ENCODE peak calls at places on chromosomes 13 and 19, in ten cellular contexts. One of them, this sample, is unnamed.

GRCh38 chr19:31316201-31316951 is 32.9 kb downstream of the TSHZ3 start:
- DNase-seq in nephron progenitor cell: no peak
- DNase-seq in transverse colon: peak
- DNase-seq in frontal cortex: no peak
- DNase-seq in MV-4-11: peak
- DNase-seq in foreskin keratinocyte: no peak
- DNase-seq in naive thymus-derived CD8-positive, alpha-beta T cell: no peak
- DNase-seq in stimulated activated CD4-positive, alpha-beta T cell treated with anti-CD3 and anti-CD28 coated beads, Interleukin-15, amount 100 ng/mL, for 1 hour: no peak
- DNase-seq in esophagus squamous epithelium: no peak
- DNase-seq in ecto neural progenitor cell: no peak
- DNase-seq in this sample: peak

GRCh38 chr13:99045396-99045795 is 67.5 kb upstream of the DOCK9 start:
- DNase-seq in nephron progenitor cell: no peak
- DNase-seq in transverse colon: no peak
- DNase-seq in frontal cortex: no peak
- DNase-seq in MV-4-11: no peak
- DNase-seq in foreskin keratinocyte: no peak
- DNase-seq in naive thymus-derived CD8-positive, alpha-beta T cell: no peak
- DNase-seq in stimulated activated CD4-positive, alpha-beta T cell treated with anti-CD3 and anti-CD28 coated beads, Interleukin-15, amount 100 ng/mL, for 1 hour: no peak
- DNase-seq in esophagus squamous epithelium: no peak
- DNase-seq in ecto neural progenitor cell: no peak
- DNase-seq in this sample: peak

GRCh38 chr19:29260477-29261317 is 47.7 kb upstream of the UQCRFS1 start:
- DNase-seq in nephron progenitor cell: peak
- DNase-seq in transverse colon: no peak
- DNase-seq in frontal cortex: no peak
- DNase-seq in MV-4-11: peak
- DNase-seq in foreskin keratinocyte: no peak
- DNase-seq in naive thymus-derived CD8-positive, alpha-beta T cell: no peak
- DNase-seq in stimulated activated CD4-positive, alpha-beta T cell treated with anti-CD3 and anti-CD28 coated beads, Interleukin-15, amount 100 ng/mL, for 1 hour: no peak
- DNase-seq in esophagus squamous epithelium: no peak
- DNase-seq in ecto neural progenitor cell: peak
- DNase-seq in this sample: peak

GRCh38 chr19:24073807-24074206 is 13.2 kb upstream of the ZNF254 start:
- DNase-seq in nephron progenitor cell: no peak
- DNase-seq in transverse colon: peak
- DNase-seq in frontal cortex: no peak
- DNase-seq in MV-4-11: no peak
- DNase-seq in foreskin keratinocyte: peak
- DNase-seq in naive thymus-derived CD8-positive, alpha-beta T cell: no peak
- DNase-seq in stimulated activated CD4-positive, alpha-beta T cell treated with anti-CD3 and anti-CD28 coated beads, Interleukin-15, amount 100 ng/mL, for 1 hour: no peak
- DNase-seq in esophagus squamous epithelium: no peak
- DNase-seq in ecto neural progenitor cell: no peak
- DNase-seq in this sample: no peak

GRCh38 chr13:27783111-27783510 is 9.2 kb upstream of the GSX1 start:
- DNase-seq in nephron progenitor cell: no peak
- DNase-seq in transverse colon: no peak
- DNase-seq in frontal cortex: no peak
- DNase-seq in MV-4-11: no peak
- DNase-seq in foreskin keratinocyte: peak
- DNase-seq in naive thymus-derived CD8-positive, alpha-beta T cell: no peak
- DNase-seq in stimulated activated CD4-positive, alpha-beta T cell treated with anti-CD3 and anti-CD28 coated beads, Interleukin-15, amount 100 ng/mL, for 1 hour: no peak
- DNase-seq in esophagus squamous epithelium: no peak
- DNase-seq in ecto neural progenitor cell: no peak
- DNase-seq in this sample: peak

GRCh38 chr19:17205237-17206140 is 9.7 kb upstream of the USE1 start:
- DNase-seq in nephron progenitor cell: peak
- DNase-seq in transverse colon: peak
- DNase-seq in frontal cortex: no peak
- DNase-seq in MV-4-11: peak
- DNase-seq in foreskin keratinocyte: peak
- DNase-seq in naive thymus-derived CD8-positive, alpha-beta T cell: peak
- DNase-seq in stimulated activated CD4-positive, alpha-beta T cell treated with anti-CD3 and anti-CD28 coated beads, Interleukin-15, amount 100 ng/mL, for 1 hour: peak
- DNase-seq in esophagus squamous epithelium: no peak
- DNase-seq in ecto neural progenitor cell: peak
- DNase-seq in this sample: peak

GRCh38 chr13:41962994-41963393 is 2.1 kb upstream of the VWA8 start:
- DNase-seq in nephron progenitor cell: no peak
- DNase-seq in transverse colon: no peak
- DNase-seq in frontal cortex: no peak
- DNase-seq in MV-4-11: no peak
- DNase-seq in foreskin keratinocyte: peak
- DNase-seq in naive thymus-derived CD8-positive, alpha-beta T cell: no peak
- DNase-seq in stimulated activated CD4-positive, alpha-beta T cell treated with anti-CD3 and anti-CD28 coated beads, Interleukin-15, amount 100 ng/mL, for 1 hour: no peak
- DNase-seq in esophagus squamous epithelium: no peak
- DNase-seq in ecto neural progenitor cell: no peak
- DNase-seq in this sample: no peak

GRCh38 chr19:15367439-15367838 is 12.1 kb downstream of the AKAP8 start:
- DNase-seq in nephron progenitor cell: no peak
- DNase-seq in transverse colon: no peak
- DNase-seq in frontal cortex: no peak
- DNase-seq in MV-4-11: no peak
- DNase-seq in foreskin keratinocyte: no peak
- DNase-seq in naive thymus-derived CD8-positive, alpha-beta T cell: no peak
- DNase-seq in stimulated activated CD4-positive, alpha-beta T cell treated with anti-CD3 and anti-CD28 coated beads, Interleukin-15, amount 100 ng/mL, for 1 hour: no peak
- DNase-seq in esophagus squamous epithelium: no peak
- DNase-seq in ecto neural progenitor cell: no peak
- DNase-seq in this sample: no peak

GRCh38 chr13:79508224-79508961 is 27.4 kb downstream of the NDFIP2 start:
- DNase-seq in nephron progenitor cell: no peak
- DNase-seq in transverse colon: no peak
- DNase-seq in frontal cortex: no peak
- DNase-seq in MV-4-11: no peak
- DNase-seq in foreskin keratinocyte: peak
- DNase-seq in naive thymus-derived CD8-positive, alpha-beta T cell: no peak
- DNase-seq in stimulated activated CD4-positive, alpha-beta T cell treated with anti-CD3 and anti-CD28 coated beads, Interleukin-15, amount 100 ng/mL, for 1 hour: no peak
- DNase-seq in esophagus squamous epithelium: no peak
- DNase-seq in ecto neural progenitor cell: no peak
- DNase-seq in this sample: no peak

GRCh38 chr19:39352549-39353285 is 10.5 kb downstream of the SAMD4B start:
- DNase-seq in nephron progenitor cell: no peak
- DNase-seq in transverse colon: no peak
- DNase-seq in frontal cortex: no peak
- DNase-seq in MV-4-11: no peak
- DNase-seq in foreskin keratinocyte: no peak
- DNase-seq in naive thymus-derived CD8-positive, alpha-beta T cell: no peak
- DNase-seq in stimulated activated CD4-positive, alpha-beta T cell treated with anti-CD3 and anti-CD28 coated beads, Interleukin-15, amount 100 ng/mL, for 1 hour: no peak
- DNase-seq in esophagus squamous epithelium: no peak
- DNase-seq in ecto neural progenitor cell: no peak
- DNase-seq in this sample: no peak

GRCh38 chr19:33438016-33438671 is 64.6 kb downstream of the CEBPG start:
- DNase-seq in nephron progenitor cell: no peak
- DNase-seq in transverse colon: no peak
- DNase-seq in frontal cortex: no peak
- DNase-seq in MV-4-11: peak
- DNase-seq in foreskin keratinocyte: no peak
- DNase-seq in naive thymus-derived CD8-positive, alpha-beta T cell: no peak
- DNase-seq in stimulated activated CD4-positive, alpha-beta T cell treated with anti-CD3 and anti-CD28 coated beads, Interleukin-15, amount 100 ng/mL, for 1 hour: no peak
- DNase-seq in esophagus squamous epithelium: no peak
- DNase-seq in ecto neural progenitor cell: no peak
- DNase-seq in this sample: peak

GRCh38 chr19:18361646-18362045 is 21.2 kb downstream of the PGPEP1 start:
- DNase-seq in nephron progenitor cell: no peak
- DNase-seq in transverse colon: no peak
- DNase-seq in frontal cortex: no peak
- DNase-seq in MV-4-11: no peak
- DNase-seq in foreskin keratinocyte: no peak
- DNase-seq in naive thymus-derived CD8-positive, alpha-beta T cell: no peak
- DNase-seq in stimulated activated CD4-positive, alpha-beta T cell treated with anti-CD3 and anti-CD28 coated beads, Interleukin-15, amount 100 ng/mL, for 1 hour: no peak
- DNase-seq in esophagus squamous epithelium: no peak
- DNase-seq in ecto neural progenitor cell: no peak
- DNase-seq in this sample: no peak

GRCh38 chr13:114339779-114340534 is 25.7 kb downstream of the CHAMP1 start:
- DNase-seq in nephron progenitor cell: no peak
- DNase-seq in transverse colon: peak
- DNase-seq in frontal cortex: no peak
- DNase-seq in MV-4-11: peak
- DNase-seq in foreskin keratinocyte: peak
- DNase-seq in naive thymus-derived CD8-positive, alpha-beta T cell: peak
- DNase-seq in stimulated activated CD4-positive, alpha-beta T cell treated with anti-CD3 and anti-CD28 coated beads, Interleukin-15, amount 100 ng/mL, for 1 hour: no peak
- DNase-seq in esophagus squamous epithelium: no peak
- DNase-seq in ecto neural progenitor cell: no peak
- DNase-seq in this sample: peak

GRCh38 chr19:5022066-5022860 is 53.4 kb downstream of the KDM4B start:
- DNase-seq in nephron progenitor cell: no peak
- DNase-seq in transverse colon: no peak
- DNase-seq in frontal cortex: no peak
- DNase-seq in MV-4-11: no peak
- DNase-seq in foreskin keratinocyte: no peak
- DNase-seq in naive thymus-derived CD8-positive, alpha-beta T cell: no peak
- DNase-seq in stimulated activated CD4-positive, alpha-beta T cell treated with anti-CD3 and anti-CD28 coated beads, Interleukin-15, amount 100 ng/mL, for 1 hour: no peak
- DNase-seq in esophagus squamous epithelium: no peak
- DNase-seq in ecto neural progenitor cell: no peak
- DNase-seq in this sample: no peak

GRCh38 chr13:106159295-106160195 is 375.9 kb downstream of the EFNB2 start:
- DNase-seq in nephron progenitor cell: no peak
- DNase-seq in transverse colon: no peak
- DNase-seq in frontal cortex: no peak
- DNase-seq in MV-4-11: no peak
- DNase-seq in foreskin keratinocyte: no peak
- DNase-seq in naive thymus-derived CD8-positive, alpha-beta T cell: no peak
- DNase-seq in stimulated activated CD4-positive, alpha-beta T cell treated with anti-CD3 and anti-CD28 coated beads, Interleukin-15, amount 100 ng/mL, for 1 hour: no peak
- DNase-seq in esophagus squamous epithelium: no peak
- DNase-seq in ecto neural progenitor cell: no peak
- DNase-seq in this sample: no peak

GRCh38 chr19:51531349-51532315 is at the start of gene SIGLEC6:
- DNase-seq in nephron progenitor cell: no peak
- DNase-seq in transverse colon: peak
- DNase-seq in frontal cortex: no peak
- DNase-seq in MV-4-11: peak
- DNase-seq in foreskin keratinocyte: no peak
- DNase-seq in naive thymus-derived CD8-positive, alpha-beta T cell: no peak
- DNase-seq in stimulated activated CD4-positive, alpha-beta T cell treated with anti-CD3 and anti-CD28 coated beads, Interleukin-15, amount 100 ng/mL, for 1 hour: no peak
- DNase-seq in esophagus squamous epithelium: peak
- DNase-seq in ecto neural progenitor cell: no peak
- DNase-seq in this sample: no peak

GRCh38 chr13:76668716-76669115 is 217.5 kb downstream of the KCTD12 start:
- DNase-seq in nephron progenitor cell: no peak
- DNase-seq in transverse colon: no peak
- DNase-seq in frontal cortex: no peak
- DNase-seq in MV-4-11: no peak
- DNase-seq in foreskin keratinocyte: no peak
- DNase-seq in naive thymus-derived CD8-positive, alpha-beta T cell: no peak
- DNase-seq in stimulated activated CD4-positive, alpha-beta T cell treated with anti-CD3 and anti-CD28 coated beads, Interleukin-15, amount 100 ng/mL, for 1 hour: no peak
- DNase-seq in esophagus squamous epithelium: no peak
- DNase-seq in ecto neural progenitor cell: no peak
- DNase-seq in this sample: no peak

GRCh38 chr19:19040417-19040816 is 7.0 kb downstream of the ARMC6 start:
- DNase-seq in nephron progenitor cell: no peak
- DNase-seq in transverse colon: peak
- DNase-seq in frontal cortex: no peak
- DNase-seq in MV-4-11: no peak
- DNase-seq in foreskin keratinocyte: no peak
- DNase-seq in naive thymus-derived CD8-positive, alpha-beta T cell: no peak
- DNase-seq in stimulated activated CD4-positive, alpha-beta T cell treated with anti-CD3 and anti-CD28 coated beads, Interleukin-15, amount 100 ng/mL, for 1 hour: no peak
- DNase-seq in esophagus squamous epithelium: no peak
- DNase-seq in ecto neural progenitor cell: no peak
- DNase-seq in this sample: peak

GRCh38 chr13:40780822-40781401 is 8.5 kb upstream of the SLC25A15 start:
- DNase-seq in nephron progenitor cell: no peak
- DNase-seq in transverse colon: no peak
- DNase-seq in frontal cortex: no peak
- DNase-seq in MV-4-11: peak
- DNase-seq in foreskin keratinocyte: no peak
- DNase-seq in naive thymus-derived CD8-positive, alpha-beta T cell: no peak
- DNase-seq in stimulated activated CD4-positive, alpha-beta T cell treated with anti-CD3 and anti-CD28 coated beads, Interleukin-15, amount 100 ng/mL, for 1 hour: no peak
- DNase-seq in esophagus squamous epithelium: no peak
- DNase-seq in ecto neural progenitor cell: no peak
- DNase-seq in this sample: peak

GRCh38 chr13:39577203-39577602 is 25.8 kb downstream of the LHFPL6 start:
- DNase-seq in nephron progenitor cell: no peak
- DNase-seq in transverse colon: no peak
- DNase-seq in frontal cortex: no peak
- DNase-seq in MV-4-11: no peak
- DNase-seq in foreskin keratinocyte: no peak
- DNase-seq in naive thymus-derived CD8-positive, alpha-beta T cell: no peak
- DNase-seq in stimulated activated CD4-positive, alpha-beta T cell treated with anti-CD3 and anti-CD28 coated beads, Interleukin-15, amount 100 ng/mL, for 1 hour: no peak
- DNase-seq in esophagus squamous epithelium: no peak
- DNase-seq in ecto neural progenitor cell: no peak
- DNase-seq in this sample: no peak

GRCh38 chr19:15563325-15563794 is 51.7 kb upstream of the CYP4F8 start:
- DNase-seq in nephron progenitor cell: no peak
- DNase-seq in transverse colon: peak
- DNase-seq in frontal cortex: no peak
- DNase-seq in MV-4-11: peak
- DNase-seq in foreskin keratinocyte: peak
- DNase-seq in naive thymus-derived CD8-positive, alpha-beta T cell: no peak
- DNase-seq in stimulated activated CD4-positive, alpha-beta T cell treated with anti-CD3 and anti-CD28 coated beads, Interleukin-15, amount 100 ng/mL, for 1 hour: no peak
- DNase-seq in esophagus squamous epithelium: no peak
- DNase-seq in ecto neural progenitor cell: no peak
- DNase-seq in this sample: peak

GRCh38 chr19:53328967-53329366 is 4.6 kb upstream of the ZNF845 start:
- DNase-seq in nephron progenitor cell: no peak
- DNase-seq in transverse colon: peak
- DNase-seq in frontal cortex: no peak
- DNase-seq in MV-4-11: no peak
- DNase-seq in foreskin keratinocyte: no peak
- DNase-seq in naive thymus-derived CD8-positive, alpha-beta T cell: no peak
- DNase-seq in stimulated activated CD4-positive, alpha-beta T cell treated with anti-CD3 and anti-CD28 coated beads, Interleukin-15, amount 100 ng/mL, for 1 hour: no peak
- DNase-seq in esophagus squamous epithelium: no peak
- DNase-seq in ecto neural progenitor cell: no peak
- DNase-seq in this sample: peak

GRCh38 chr13:94305463-94305862 is 174.0 kb downstream of the DCT start:
- DNase-seq in nephron progenitor cell: no peak
- DNase-seq in transverse colon: no peak
- DNase-seq in frontal cortex: no peak
- DNase-seq in MV-4-11: no peak
- DNase-seq in foreskin keratinocyte: peak
- DNase-seq in naive thymus-derived CD8-positive, alpha-beta T cell: no peak
- DNase-seq in stimulated activated CD4-positive, alpha-beta T cell treated with anti-CD3 and anti-CD28 coated beads, Interleukin-15, amount 100 ng/mL, for 1 hour: no peak
- DNase-seq in esophagus squamous epithelium: no peak
- DNase-seq in ecto neural progenitor cell: no peak
- DNase-seq in this sample: peak

GRCh38 chr19:51086153-51086850 is 3.6 kb upstream of the KLK14 start:
- DNase-seq in nephron progenitor cell: no peak
- DNase-seq in transverse colon: no peak
- DNase-seq in frontal cortex: no peak
- DNase-seq in MV-4-11: no peak
- DNase-seq in foreskin keratinocyte: no peak
- DNase-seq in naive thymus-derived CD8-positive, alpha-beta T cell: no peak
- DNase-seq in stimulated activated CD4-positive, alpha-beta T cell treated with anti-CD3 and anti-CD28 coated beads, Interleukin-15, amount 100 ng/mL, for 1 hour: no peak
- DNase-seq in esophagus squamous epithelium: no peak
- DNase-seq in ecto neural progenitor cell: no peak
- DNase-seq in this sample: no peak

GRCh38 chr13:69094485-69094884 is 1013.1 kb upstream of the ATXN8OS start:
- DNase-seq in nephron progenitor cell: no peak
- DNase-seq in transverse colon: no peak
- DNase-seq in frontal cortex: no peak
- DNase-seq in MV-4-11: no peak
- DNase-seq in foreskin keratinocyte: no peak
- DNase-seq in naive thymus-derived CD8-positive, alpha-beta T cell: no peak
- DNase-seq in stimulated activated CD4-positive, alpha-beta T cell treated with anti-CD3 and anti-CD28 coated beads, Interleukin-15, amount 100 ng/mL, for 1 hour: no peak
- DNase-seq in esophagus squamous epithelium: no peak
- DNase-seq in ecto neural progenitor cell: no peak
- DNase-seq in this sample: no peak

GRCh38 chr19:5314012-5314906 is 26.4 kb downstream of the PTPRS start:
- DNase-seq in nephron progenitor cell: no peak
- DNase-seq in transverse colon: no peak
- DNase-seq in frontal cortex: no peak
- DNase-seq in MV-4-11: peak
- DNase-seq in foreskin keratinocyte: peak
- DNase-seq in naive thymus-derived CD8-positive, alpha-beta T cell: no peak
- DNase-seq in stimulated activated CD4-positive, alpha-beta T cell treated with anti-CD3 and anti-CD28 coated beads, Interleukin-15, amount 100 ng/mL, for 1 hour: no peak
- DNase-seq in esophagus squamous epithelium: no peak
- DNase-seq in ecto neural progenitor cell: no peak
- DNase-seq in this sample: peak

GRCh38 chr19:2261438-2262172 is 5.4 kb upstream of the JSRP1 start:
- DNase-seq in nephron progenitor cell: no peak
- DNase-seq in transverse colon: peak
- DNase-seq in frontal cortex: no peak
- DNase-seq in MV-4-11: peak
- DNase-seq in foreskin keratinocyte: no peak
- DNase-seq in naive thymus-derived CD8-positive, alpha-beta T cell: no peak
- DNase-seq in stimulated activated CD4-positive, alpha-beta T cell treated with anti-CD3 and anti-CD28 coated beads, Interleukin-15, amount 100 ng/mL, for 1 hour: no peak
- DNase-seq in esophagus squamous epithelium: no peak
- DNase-seq in ecto neural progenitor cell: no peak
- DNase-seq in this sample: peak

GRCh38 chr13:57557979-57558529 is 73.5 kb upstream of the PCDH17 start:
- DNase-seq in nephron progenitor cell: no peak
- DNase-seq in transverse colon: no peak
- DNase-seq in frontal cortex: no peak
- DNase-seq in MV-4-11: peak
- DNase-seq in foreskin keratinocyte: no peak
- DNase-seq in naive thymus-derived CD8-positive, alpha-beta T cell: no peak
- DNase-seq in stimulated activated CD4-positive, alpha-beta T cell treated with anti-CD3 and anti-CD28 coated beads, Interleukin-15, amount 100 ng/mL, for 1 hour: no peak
- DNase-seq in esophagus squamous epithelium: no peak
- DNase-seq in ecto neural progenitor cell: no peak
- DNase-seq in this sample: peak

This sample was measured in choroid plexus epithelial cell.